ENCODE peak calls at places on chromosomes 12 and 14, in eight cellular contexts. One of them, this sample, is unnamed.
A peak's percentile ranks its signal among the peaks of the same experiment; 100 is the strongest.

GRCh38 chr12:5407457-5407856 is 24.5 kb upstream of the NTF3 start:
- DNase-seq in AG09309: no peak
- DNase-seq in amniotic stem cell: no peak
- DNase-seq in CD4-positive, CD25-positive, alpha-beta regulatory T cell: no peak
- DNase-seq in ELR: no peak
- DNase-seq in T-helper 2 cell: no peak
- DNase-seq in C1 segment of cervical spinal cord: no peak
- DNase-seq in neural crest cell: no peak
- DNase-seq in this sample: no peak

GRCh38 chr12:6943719-6944380 is at the start of the genes C12orf57 and RNU7-1:
- DNase-seq in amniotic stem cell: peak; percentile 62
- DNase-seq in AG09309: peak; percentile 66
- DNase-seq in C1 segment of cervical spinal cord: peak; percentile 62
- DNase-seq in ELR: no peak
- DNase-seq in CD4-positive, CD25-positive, alpha-beta regulatory T cell: peak; percentile 92
- DNase-seq in neural crest cell: peak; percentile 63
- DNase-seq in T-helper 2 cell: no peak
- DNase-seq in this sample: peak; percentile 88

GRCh38 chr14:21917699-21918436 is 244.2 kb upstream of the OR4E1 start:
- DNase-seq in C1 segment of cervical spinal cord: no peak
- DNase-seq in CD4-positive, CD25-positive, alpha-beta regulatory T cell: peak; percentile 85
- DNase-seq in T-helper 2 cell: no peak
- DNase-seq in neural crest cell: peak; percentile 41
- DNase-seq in amniotic stem cell: peak; percentile 43
- DNase-seq in ELR: peak; percentile 56
- DNase-seq in AG09309: no peak
- DNase-seq in this sample: peak; percentile 73

GRCh38 chr12:53530920-53531319 is 23.6 kb upstream of the NPFF start:
- DNase-seq in ELR: peak; percentile 87
- DNase-seq in neural crest cell: no peak
- DNase-seq in C1 segment of cervical spinal cord: no peak
- DNase-seq in T-helper 2 cell: no peak
- DNase-seq in AG09309: no peak
- DNase-seq in CD4-positive, CD25-positive, alpha-beta regulatory T cell: no peak
- DNase-seq in amniotic stem cell: no peak
- DNase-seq in this sample: no peak

GRCh38 chr12:49055092-49055491 is 5.5 kb downstream of the KMT2D start:
- DNase-seq in CD4-positive, CD25-positive, alpha-beta regulatory T cell: no peak
- DNase-seq in neural crest cell: no peak
- DNase-seq in amniotic stem cell: no peak
- DNase-seq in ELR: no peak
- DNase-seq in T-helper 2 cell: no peak
- DNase-seq in AG09309: no peak
- DNase-seq in C1 segment of cervical spinal cord: no peak
- DNase-seq in this sample: no peak

GRCh38 chr12:31868980-31869379 is 90.2 kb upstream of the RESF1 start:
- DNase-seq in AG09309: no peak
- DNase-seq in T-helper 2 cell: no peak
- DNase-seq in amniotic stem cell: no peak
- DNase-seq in neural crest cell: no peak
- DNase-seq in ELR: peak; percentile 15
- DNase-seq in C1 segment of cervical spinal cord: no peak
- DNase-seq in CD4-positive, CD25-positive, alpha-beta regulatory T cell: no peak
- DNase-seq in this sample: no peak

GRCh38 chr12:51823875-51824565 is 24.5 kb downstream of the FIGNL2 start:
- DNase-seq in neural crest cell: no peak
- DNase-seq in amniotic stem cell: peak; percentile 43
- DNase-seq in T-helper 2 cell: no peak
- DNase-seq in AG09309: peak; percentile 43
- DNase-seq in CD4-positive, CD25-positive, alpha-beta regulatory T cell: peak; percentile 26
- DNase-seq in C1 segment of cervical spinal cord: no peak
- DNase-seq in ELR: peak; percentile 83
- DNase-seq in this sample: no peak

GRCh38 chr12:127923501-127923900 is 343.5 kb upstream of the TMEM132C start:
- DNase-seq in amniotic stem cell: no peak
- DNase-seq in C1 segment of cervical spinal cord: no peak
- DNase-seq in neural crest cell: no peak
- DNase-seq in T-helper 2 cell: no peak
- DNase-seq in AG09309: no peak
- DNase-seq in CD4-positive, CD25-positive, alpha-beta regulatory T cell: no peak
- DNase-seq in ELR: no peak
- DNase-seq in this sample: no peak

GRCh38 chr14:97456958-97457357 is 659.8 kb downstream of the VRK1 start:
- DNase-seq in C1 segment of cervical spinal cord: no peak
- DNase-seq in amniotic stem cell: no peak
- DNase-seq in AG09309: no peak
- DNase-seq in T-helper 2 cell: no peak
- DNase-seq in neural crest cell: no peak
- DNase-seq in ELR: no peak
- DNase-seq in CD4-positive, CD25-positive, alpha-beta regulatory T cell: peak; percentile 86
- DNase-seq in this sample: peak; percentile 67

GRCh38 chr14:103534576-103535061 is 5.6 kb downstream of the TRMT61A start:
- DNase-seq in CD4-positive, CD25-positive, alpha-beta regulatory T cell: no peak
- DNase-seq in AG09309: no peak
- DNase-seq in C1 segment of cervical spinal cord: no peak
- DNase-seq in neural crest cell: no peak
- DNase-seq in amniotic stem cell: no peak
- DNase-seq in ELR: no peak
- DNase-seq in T-helper 2 cell: no peak
- DNase-seq in this sample: no peak

GRCh38 chr12:93763746-93764147 is 86.6 kb downstream of the CRADD start:
- DNase-seq in ELR: no peak
- DNase-seq in amniotic stem cell: no peak
- DNase-seq in C1 segment of cervical spinal cord: no peak
- DNase-seq in AG09309: no peak
- DNase-seq in T-helper 2 cell: no peak
- DNase-seq in neural crest cell: no peak
- DNase-seq in CD4-positive, CD25-positive, alpha-beta regulatory T cell: no peak
- DNase-seq in this sample: no peak

GRCh38 chr12:22050078-22050477 is 4.1 kb downstream of the CMAS start:
- DNase-seq in C1 segment of cervical spinal cord: no peak
- DNase-seq in T-helper 2 cell: no peak
- DNase-seq in ELR: no peak
- DNase-seq in CD4-positive, CD25-positive, alpha-beta regulatory T cell: no peak
- DNase-seq in amniotic stem cell: no peak
- DNase-seq in AG09309: no peak
- DNase-seq in neural crest cell: no peak
- DNase-seq in this sample: no peak

GRCh38 chr14:20597108-20597507 is 5.9 kb upstream of the RNASE12 start:
- DNase-seq in amniotic stem cell: no peak
- DNase-seq in T-helper 2 cell: no peak
- DNase-seq in CD4-positive, CD25-positive, alpha-beta regulatory T cell: no peak
- DNase-seq in neural crest cell: no peak
- DNase-seq in AG09309: no peak
- DNase-seq in ELR: no peak
- DNase-seq in C1 segment of cervical spinal cord: no peak
- DNase-seq in this sample: no peak

GRCh38 chr12:27696864-27697564 is 767 bp downstream of the REP15 start:
- DNase-seq in amniotic stem cell: no peak
- DNase-seq in neural crest cell: no peak
- DNase-seq in ELR: no peak
- DNase-seq in CD4-positive, CD25-positive, alpha-beta regulatory T cell: no peak
- DNase-seq in T-helper 2 cell: no peak
- DNase-seq in AG09309: no peak
- DNase-seq in C1 segment of cervical spinal cord: no peak
- DNase-seq in this sample: no peak

GRCh38 chr14:77965919-77966435 is 166.1 kb downstream of the ADCK1 start:
- DNase-seq in ELR: peak; percentile 35
- DNase-seq in T-helper 2 cell: no peak
- DNase-seq in amniotic stem cell: no peak
- DNase-seq in C1 segment of cervical spinal cord: no peak
- DNase-seq in AG09309: no peak
- DNase-seq in neural crest cell: no peak
- DNase-seq in CD4-positive, CD25-positive, alpha-beta regulatory T cell: peak; percentile 38
- DNase-seq in this sample: no peak

GRCh38 chr12:115752913-115753726 is 524.4 kb downstream of the MED13L start:
- DNase-seq in AG09309: peak; percentile 50
- DNase-seq in C1 segment of cervical spinal cord: peak; percentile 35
- DNase-seq in neural crest cell: peak; percentile 14
- DNase-seq in T-helper 2 cell: no peak
- DNase-seq in ELR: peak; percentile 87
- DNase-seq in CD4-positive, CD25-positive, alpha-beta regulatory T cell: peak; percentile 5
- DNase-seq in amniotic stem cell: peak; percentile 79
- DNase-seq in this sample: no peak

GRCh38 chr12:58703911-58704310 is 216.4 kb downstream of the LRIG3 start:
- DNase-seq in CD4-positive, CD25-positive, alpha-beta regulatory T cell: no peak
- DNase-seq in neural crest cell: no peak
- DNase-seq in AG09309: peak; percentile 71
- DNase-seq in T-helper 2 cell: no peak
- DNase-seq in ELR: no peak
- DNase-seq in amniotic stem cell: no peak
- DNase-seq in C1 segment of cervical spinal cord: no peak
- DNase-seq in this sample: no peak

GRCh38 chr12:19227190-19227879 is 97.8 kb downstream of the PLEKHA5 start:
- DNase-seq in neural crest cell: no peak
- DNase-seq in amniotic stem cell: no peak
- DNase-seq in T-helper 2 cell: no peak
- DNase-seq in CD4-positive, CD25-positive, alpha-beta regulatory T cell: no peak
- DNase-seq in C1 segment of cervical spinal cord: no peak
- DNase-seq in ELR: no peak
- DNase-seq in AG09309: no peak
- DNase-seq in this sample: no peak

GRCh38 chr12:85273411-85274075 is 6.5 kb upstream of the ALX1 start:
- DNase-seq in AG09309: no peak
- DNase-seq in T-helper 2 cell: no peak
- DNase-seq in ELR: peak; percentile 5
- DNase-seq in CD4-positive, CD25-positive, alpha-beta regulatory T cell: no peak
- DNase-seq in amniotic stem cell: no peak
- DNase-seq in C1 segment of cervical spinal cord: no peak
- DNase-seq in neural crest cell: no peak
- DNase-seq in this sample: no peak

GRCh38 chr14:58280954-58281787 is 17.2 kb upstream of the ARID4A start:
- DNase-seq in T-helper 2 cell: no peak
- DNase-seq in amniotic stem cell: peak; percentile 65
- DNase-seq in AG09309: peak; percentile 76
- DNase-seq in ELR: peak; percentile 78
- DNase-seq in CD4-positive, CD25-positive, alpha-beta regulatory T cell: peak; percentile 54
- DNase-seq in neural crest cell: no peak
- DNase-seq in C1 segment of cervical spinal cord: peak; percentile 1
- DNase-seq in this sample: peak; percentile 56

GRCh38 chr14:73887116-73887490 is 444 bp downstream of the ZNF410 start:
- DNase-seq in T-helper 2 cell: no peak
- DNase-seq in C1 segment of cervical spinal cord: no peak
- DNase-seq in neural crest cell: no peak
- DNase-seq in ELR: peak; percentile 51
- DNase-seq in CD4-positive, CD25-positive, alpha-beta regulatory T cell: no peak
- DNase-seq in amniotic stem cell: no peak
- DNase-seq in AG09309: no peak
- DNase-seq in this sample: no peak

GRCh38 chr14:94465042-94465441 is 11.0 kb downstream of the SERPINA9 start:
- DNase-seq in T-helper 2 cell: no peak
- DNase-seq in AG09309: no peak
- DNase-seq in ELR: no peak
- DNase-seq in CD4-positive, CD25-positive, alpha-beta regulatory T cell: no peak
- DNase-seq in neural crest cell: no peak
- DNase-seq in amniotic stem cell: no peak
- DNase-seq in C1 segment of cervical spinal cord: no peak
- DNase-seq in this sample: no peak

GRCh38 chr12:84128117-84128991 is 784.2 kb downstream of the SLC6A15 start:
- DNase-seq in C1 segment of cervical spinal cord: no peak
- DNase-seq in AG09309: no peak
- DNase-seq in amniotic stem cell: no peak
- DNase-seq in ELR: no peak
- DNase-seq in T-helper 2 cell: no peak
- DNase-seq in neural crest cell: no peak
- DNase-seq in CD4-positive, CD25-positive, alpha-beta regulatory T cell: no peak
- DNase-seq in this sample: no peak

GRCh38 chr12:124019115-124019514 is 46.1 kb downstream of the ZNF664 start:
- DNase-seq in C1 segment of cervical spinal cord: no peak
- DNase-seq in CD4-positive, CD25-positive, alpha-beta regulatory T cell: no peak
- DNase-seq in T-helper 2 cell: no peak
- DNase-seq in ELR: no peak
- DNase-seq in neural crest cell: no peak
- DNase-seq in amniotic stem cell: no peak
- DNase-seq in AG09309: no peak
- DNase-seq in this sample: no peak

GRCh38 chr14:49895480-49895879 is 2.6 kb downstream of the ARF6 start:
- DNase-seq in ELR: peak; percentile 63
- DNase-seq in CD4-positive, CD25-positive, alpha-beta regulatory T cell: peak; percentile 61
- DNase-seq in C1 segment of cervical spinal cord: no peak
- DNase-seq in T-helper 2 cell: no peak
- DNase-seq in AG09309: no peak
- DNase-seq in amniotic stem cell: no peak
- DNase-seq in neural crest cell: no peak
- DNase-seq in this sample: no peak

GRCh38 chr12:57165741-57166140 is 18.3 kb upstream of the LRP1-AS start:
- DNase-seq in neural crest cell: no peak
- DNase-seq in C1 segment of cervical spinal cord: no peak
- DNase-seq in ELR: peak; percentile 60
- DNase-seq in T-helper 2 cell: no peak
- DNase-seq in amniotic stem cell: no peak
- DNase-seq in CD4-positive, CD25-positive, alpha-beta regulatory T cell: no peak
- DNase-seq in AG09309: no peak
- DNase-seq in this sample: no peak

GRCh38 chr12:101777978-101778377 is 38.7 kb upstream of the SYCP3 start:
- DNase-seq in AG09309: no peak
- DNase-seq in CD4-positive, CD25-positive, alpha-beta regulatory T cell: no peak
- DNase-seq in amniotic stem cell: no peak
- DNase-seq in T-helper 2 cell: no peak
- DNase-seq in neural crest cell: no peak
- DNase-seq in ELR: no peak
- DNase-seq in C1 segment of cervical spinal cord: no peak
- DNase-seq in this sample: no peak

GRCh38 chr12:59626382-59626781 is 30.6 kb downstream of the SLC16A7 start:
- DNase-seq in AG09309: peak; percentile 5
- DNase-seq in CD4-positive, CD25-positive, alpha-beta regulatory T cell: no peak
- DNase-seq in C1 segment of cervical spinal cord: no peak
- DNase-seq in ELR: peak; percentile 79
- DNase-seq in amniotic stem cell: no peak
- DNase-seq in neural crest cell: no peak
- DNase-seq in T-helper 2 cell: no peak
- DNase-seq in this sample: no peak

GRCh38 chr14:49980027-49980426 is 87.1 kb downstream of the ARF6 start:
- DNase-seq in neural crest cell: no peak
- DNase-seq in T-helper 2 cell: no peak
- DNase-seq in AG09309: no peak
- DNase-seq in CD4-positive, CD25-positive, alpha-beta regulatory T cell: no peak
- DNase-seq in C1 segment of cervical spinal cord: no peak
- DNase-seq in ELR: no peak
- DNase-seq in amniotic stem cell: no peak
- DNase-seq in this sample: no peak

This sample was measured in naive thymus-derived CD4-positive, alpha-beta T cell.